ENCODE peak calls at places on chromosome 16, in nine cellular contexts. One of them, this sample, is unnamed.

GRCh38 chr16:66479661-66480264 is 52.7 kb downstream of the BEAN1 start:
- DNase-seq in EL: no peak
- DNase-seq in naive thymus-derived CD8-positive, alpha-beta T cell: no peak
- DNase-seq in RPMI8226: no peak
- DNase-seq in stimulated activated CD8-positive, alpha-beta memory T cell treated with anti-CD3 and anti-CD28 coated beads, Interleukin-7, amount 100 ng/mL, for 1 hour: no peak
- DNase-seq in frontal cortex: no peak
- DNase-seq in activated naive CD4-positive, alpha-beta T cell treated with Interleukin-2 at 50 U/mL for 16 hours: no peak
- DNase-seq in HTR-8/SVneo: no peak
- DNase-seq in heart right ventricle: no peak
- DNase-seq in this sample: no peak

GRCh38 chr16:46866286-46866685 is 17.9 kb upstream of the GPT2 start:
- DNase-seq in EL: no peak
- DNase-seq in naive thymus-derived CD8-positive, alpha-beta T cell: no peak
- DNase-seq in RPMI8226: no peak
- DNase-seq in stimulated activated CD8-positive, alpha-beta memory T cell treated with anti-CD3 and anti-CD28 coated beads, Interleukin-7, amount 100 ng/mL, for 1 hour: no peak
- DNase-seq in frontal cortex: no peak
- DNase-seq in activated naive CD4-positive, alpha-beta T cell treated with Interleukin-2 at 50 U/mL for 16 hours: no peak
- DNase-seq in HTR-8/SVneo: no peak
- DNase-seq in heart right ventricle: no peak
- DNase-seq in this sample: no peak

GRCh38 chr16:67277294-67277998 is 1.9 kb upstream of the PLEKHG4 start:
- DNase-seq in EL: peak; percentile 99
- DNase-seq in naive thymus-derived CD8-positive, alpha-beta T cell: no peak
- DNase-seq in RPMI8226: peak; percentile 78
- DNase-seq in stimulated activated CD8-positive, alpha-beta memory T cell treated with anti-CD3 and anti-CD28 coated beads, Interleukin-7, amount 100 ng/mL, for 1 hour: no peak
- DNase-seq in frontal cortex: no peak
- DNase-seq in activated naive CD4-positive, alpha-beta T cell treated with Interleukin-2 at 50 U/mL for 16 hours: no peak
- DNase-seq in HTR-8/SVneo: peak; percentile 97
- DNase-seq in heart right ventricle: no peak
- DNase-seq in this sample: no peak

GRCh38 chr16:22784690-22785214 is 29.2 kb upstream of the HS3ST2 start:
- DNase-seq in EL: no peak
- DNase-seq in naive thymus-derived CD8-positive, alpha-beta T cell: no peak
- DNase-seq in RPMI8226: no peak
- DNase-seq in stimulated activated CD8-positive, alpha-beta memory T cell treated with anti-CD3 and anti-CD28 coated beads, Interleukin-7, amount 100 ng/mL, for 1 hour: no peak
- DNase-seq in frontal cortex: no peak
- DNase-seq in activated naive CD4-positive, alpha-beta T cell treated with Interleukin-2 at 50 U/mL for 16 hours: no peak
- DNase-seq in HTR-8/SVneo: no peak
- DNase-seq in heart right ventricle: no peak
- DNase-seq in this sample: peak; percentile 4

GRCh38 chr16:31508706-31509523 is 724 bp upstream of the RUSF1 start:
- DNase-seq in EL: peak; percentile 59
- DNase-seq in naive thymus-derived CD8-positive, alpha-beta T cell: no peak
- DNase-seq in RPMI8226: no peak
- DNase-seq in stimulated activated CD8-positive, alpha-beta memory T cell treated with anti-CD3 and anti-CD28 coated beads, Interleukin-7, amount 100 ng/mL, for 1 hour: no peak
- DNase-seq in frontal cortex: no peak
- DNase-seq in activated naive CD4-positive, alpha-beta T cell treated with Interleukin-2 at 50 U/mL for 16 hours: no peak
- DNase-seq in HTR-8/SVneo: no peak
- DNase-seq in heart right ventricle: no peak
- DNase-seq in this sample: no peak

GRCh38 chr16:88366704-88367047 is 16.1 kb upstream of the ZNF469 start:
- DNase-seq in EL: no peak
- DNase-seq in naive thymus-derived CD8-positive, alpha-beta T cell: no peak
- DNase-seq in RPMI8226: no peak
- DNase-seq in stimulated activated CD8-positive, alpha-beta memory T cell treated with anti-CD3 and anti-CD28 coated beads, Interleukin-7, amount 100 ng/mL, for 1 hour: no peak
- DNase-seq in frontal cortex: no peak
- DNase-seq in activated naive CD4-positive, alpha-beta T cell treated with Interleukin-2 at 50 U/mL for 16 hours: no peak
- DNase-seq in HTR-8/SVneo: no peak
- DNase-seq in heart right ventricle: no peak
- DNase-seq in this sample: no peak

GRCh38 chr16:35391328-35391727 is 1931.9 kb downstream of the TP53TG3F start:
- DNase-seq in EL: peak; percentile 5
- DNase-seq in naive thymus-derived CD8-positive, alpha-beta T cell: no peak
- DNase-seq in RPMI8226: peak; percentile 70
- DNase-seq in stimulated activated CD8-positive, alpha-beta memory T cell treated with anti-CD3 and anti-CD28 coated beads, Interleukin-7, amount 100 ng/mL, for 1 hour: no peak
- DNase-seq in frontal cortex: no peak
- DNase-seq in activated naive CD4-positive, alpha-beta T cell treated with Interleukin-2 at 50 U/mL for 16 hours: no peak
- DNase-seq in HTR-8/SVneo: no peak
- DNase-seq in heart right ventricle: peak; percentile 17
- DNase-seq in this sample: no peak

GRCh38 chr16:64983226-64983625 is 138.6 kb downstream of the CDH11 start:
- DNase-seq in EL: no peak
- DNase-seq in naive thymus-derived CD8-positive, alpha-beta T cell: no peak
- DNase-seq in RPMI8226: peak; percentile 3
- DNase-seq in stimulated activated CD8-positive, alpha-beta memory T cell treated with anti-CD3 and anti-CD28 coated beads, Interleukin-7, amount 100 ng/mL, for 1 hour: no peak
- DNase-seq in frontal cortex: no peak
- DNase-seq in activated naive CD4-positive, alpha-beta T cell treated with Interleukin-2 at 50 U/mL for 16 hours: no peak
- DNase-seq in HTR-8/SVneo: no peak
- DNase-seq in heart right ventricle: no peak
- DNase-seq in this sample: no peak

GRCh38 chr16:87234601-87235000 is 82.6 kb downstream of the C16orf95 start:
- DNase-seq in EL: no peak
- DNase-seq in naive thymus-derived CD8-positive, alpha-beta T cell: no peak
- DNase-seq in RPMI8226: no peak
- DNase-seq in stimulated activated CD8-positive, alpha-beta memory T cell treated with anti-CD3 and anti-CD28 coated beads, Interleukin-7, amount 100 ng/mL, for 1 hour: no peak
- DNase-seq in frontal cortex: no peak
- DNase-seq in activated naive CD4-positive, alpha-beta T cell treated with Interleukin-2 at 50 U/mL for 16 hours: no peak
- DNase-seq in HTR-8/SVneo: no peak
- DNase-seq in heart right ventricle: no peak
- DNase-seq in this sample: no peak

GRCh38 chr16:68296291-68296690 is 14.5 kb downstream of the SLC7A6OS start:
- DNase-seq in EL: no peak
- DNase-seq in naive thymus-derived CD8-positive, alpha-beta T cell: no peak
- DNase-seq in RPMI8226: no peak
- DNase-seq in stimulated activated CD8-positive, alpha-beta memory T cell treated with anti-CD3 and anti-CD28 coated beads, Interleukin-7, amount 100 ng/mL, for 1 hour: no peak
- DNase-seq in frontal cortex: no peak
- DNase-seq in activated naive CD4-positive, alpha-beta T cell treated with Interleukin-2 at 50 U/mL for 16 hours: no peak
- DNase-seq in HTR-8/SVneo: no peak
- DNase-seq in heart right ventricle: peak; percentile 51
- DNase-seq in this sample: no peak

GRCh38 chr16:78932395-78932794 is 668.1 kb downstream of the MAF start:
- DNase-seq in EL: no peak
- DNase-seq in naive thymus-derived CD8-positive, alpha-beta T cell: no peak
- DNase-seq in RPMI8226: peak; percentile 90
- DNase-seq in stimulated activated CD8-positive, alpha-beta memory T cell treated with anti-CD3 and anti-CD28 coated beads, Interleukin-7, amount 100 ng/mL, for 1 hour: no peak
- DNase-seq in frontal cortex: no peak
- DNase-seq in activated naive CD4-positive, alpha-beta T cell treated with Interleukin-2 at 50 U/mL for 16 hours: no peak
- DNase-seq in HTR-8/SVneo: no peak
- DNase-seq in heart right ventricle: no peak
- DNase-seq in this sample: no peak

GRCh38 chr16:1543085-1543896 is 9.8 kb downstream of the TMEM204 start:
- DNase-seq in EL: peak; percentile 79
- DNase-seq in naive thymus-derived CD8-positive, alpha-beta T cell: no peak
- DNase-seq in RPMI8226: peak; percentile 51
- DNase-seq in stimulated activated CD8-positive, alpha-beta memory T cell treated with anti-CD3 and anti-CD28 coated beads, Interleukin-7, amount 100 ng/mL, for 1 hour: no peak
- DNase-seq in frontal cortex: no peak
- DNase-seq in activated naive CD4-positive, alpha-beta T cell treated with Interleukin-2 at 50 U/mL for 16 hours: peak; percentile 72
- DNase-seq in HTR-8/SVneo: peak; percentile 82
- DNase-seq in heart right ventricle: peak; percentile 81
- DNase-seq in this sample: peak; percentile 58